ENCODE peak calls at places on chromosome 3, in nine cellular contexts. One of them, this sample, is unnamed. For H3K36me3 and H3K27me3, the result is how much of the 10 kb centered on the place peaks cover.

GRCh38 chr3:141050913-141051632 is at the start of gene SPSB4:
- DNase-seq in CD8-positive, alpha-beta T cell: no peak
- DNase-seq in fibroblast of lung: peak
- DNase-seq in aorta: peak
- DNase-seq in MM.1S: no peak
- DNase-seq in GM23248: peak
- DNase-seq in suprapubic skin: no peak
- DNase-seq in left lung: peak
- DNase-seq in colonic mucosa: no peak
- DNase-seq in this sample: no peak

GRCh38 chr3:41630708-41631107 is 331.2 kb downstream of the ULK4 start:
- DNase-seq in left lung: no peak
- DNase-seq in CD8-positive, alpha-beta T cell: no peak
- DNase-seq in MM.1S: no peak
- DNase-seq in aorta: no peak
- DNase-seq in suprapubic skin: no peak
- DNase-seq in colonic mucosa: no peak
- DNase-seq in fibroblast of lung: no peak
- DNase-seq in GM23248: no peak
- DNase-seq in this sample: no peak

GRCh38 chr3:196514350-196514716 is 813 bp downstream of the SMCO1 start:
- DNase-seq in CD8-positive, alpha-beta T cell: no peak
- DNase-seq in fibroblast of lung: no peak
- DNase-seq in left lung: no peak
- DNase-seq in MM.1S: no peak
- DNase-seq in GM23248: no peak
- DNase-seq in colonic mucosa: no peak
- DNase-seq in suprapubic skin: no peak
- DNase-seq in aorta: no peak
- DNase-seq in this sample: no peak

GRCh38 chr3:21169858-21170257 is 581.2 kb downstream of the ZNF385D start:
- DNase-seq in aorta: no peak
- DNase-seq in CD8-positive, alpha-beta T cell: no peak
- DNase-seq in colonic mucosa: no peak
- DNase-seq in MM.1S: no peak
- DNase-seq in left lung: no peak
- DNase-seq in fibroblast of lung: no peak
- DNase-seq in GM23248: no peak
- DNase-seq in suprapubic skin: no peak
- DNase-seq in this sample: no peak

GRCh38 chr3:59885103-59885502 is 835.3 kb upstream of the CFAP20DC start:
- DNase-seq in left lung: no peak
- DNase-seq in fibroblast of lung: no peak
- DNase-seq in MM.1S: no peak
- DNase-seq in GM23248: no peak
- DNase-seq in aorta: no peak
- DNase-seq in suprapubic skin: no peak
- DNase-seq in CD8-positive, alpha-beta T cell: no peak
- DNase-seq in colonic mucosa: no peak
- DNase-seq in this sample: no peak

GRCh38 chr3:99941211-99941610 is 123.5 kb downstream of the CMSS1 start:
- DNase-seq in colonic mucosa: no peak
- DNase-seq in suprapubic skin: no peak
- DNase-seq in left lung: no peak
- DNase-seq in MM.1S: no peak
- DNase-seq in GM23248: no peak
- DNase-seq in CD8-positive, alpha-beta T cell: no peak
- DNase-seq in fibroblast of lung: no peak
- DNase-seq in aorta: no peak
- DNase-seq in this sample: no peak

GRCh38 chr3:175655366-175655765 is 796.2 kb downstream of the NAALADL2 start:
- DNase-seq in colonic mucosa: no peak
- DNase-seq in fibroblast of lung: no peak
- DNase-seq in CD8-positive, alpha-beta T cell: no peak
- DNase-seq in left lung: no peak
- DNase-seq in suprapubic skin: no peak
- DNase-seq in MM.1S: no peak
- DNase-seq in aorta: no peak
- DNase-seq in GM23248: peak
- DNase-seq in this sample: no peak

GRCh38 chr3:97658670-97659285 is 105.8 kb upstream of the ARL6 start:
- DNase-seq in MM.1S: peak
- DNase-seq in left lung: no peak
- DNase-seq in fibroblast of lung: peak
- DNase-seq in GM23248: peak
- DNase-seq in colonic mucosa: no peak
- DNase-seq in CD8-positive, alpha-beta T cell: no peak
- DNase-seq in suprapubic skin: no peak
- DNase-seq in aorta: no peak
- DNase-seq in this sample: no peak

GRCh38 chr3:181329024-181329423 is 339.5 kb upstream of the DNAJC19 start:
- DNase-seq in fibroblast of lung: no peak
- DNase-seq in colonic mucosa: no peak
- DNase-seq in left lung: no peak
- DNase-seq in aorta: no peak
- DNase-seq in CD8-positive, alpha-beta T cell: no peak
- DNase-seq in MM.1S: no peak
- DNase-seq in GM23248: no peak
- DNase-seq in suprapubic skin: no peak
- DNase-seq in this sample: no peak

GRCh38 chr3:79467721-79468120 is 300.1 kb downstream of the ROBO1 start:
- DNase-seq in colonic mucosa: no peak
- DNase-seq in aorta: no peak
- DNase-seq in MM.1S: no peak
- DNase-seq in fibroblast of lung: no peak
- DNase-seq in GM23248: peak
- DNase-seq in suprapubic skin: no peak
- DNase-seq in CD8-positive, alpha-beta T cell: no peak
- DNase-seq in left lung: no peak
- DNase-seq in this sample: no peak

GRCh38 chr3:192155194-192155593 is 572.1 kb downstream of the FGF12 start:
- DNase-seq in left lung: no peak
- DNase-seq in GM23248: no peak
- DNase-seq in MM.1S: no peak
- DNase-seq in colonic mucosa: no peak
- DNase-seq in aorta: no peak
- DNase-seq in CD8-positive, alpha-beta T cell: no peak
- DNase-seq in suprapubic skin: no peak
- DNase-seq in fibroblast of lung: no peak
- DNase-seq in this sample: no peak

GRCh38 chr3:195921334-195921771 is 13.0 kb upstream of the TNK2 start:
- DNase-seq in CD8-positive, alpha-beta T cell: no peak
- DNase-seq in suprapubic skin: no peak
- DNase-seq in aorta: peak
- DNase-seq in GM23248: peak
- DNase-seq in MM.1S: no peak
- DNase-seq in fibroblast of lung: no peak
- DNase-seq in colonic mucosa: no peak
- DNase-seq in left lung: no peak
- DNase-seq in this sample: no peak

GRCh38 chr3:87410110-87410509 is 133.7 kb upstream of the POU1F1 start:
- DNase-seq in CD8-positive, alpha-beta T cell: no peak
- DNase-seq in GM23248: peak
- DNase-seq in MM.1S: no peak
- DNase-seq in colonic mucosa: no peak
- DNase-seq in aorta: no peak
- DNase-seq in fibroblast of lung: no peak
- DNase-seq in left lung: no peak
- DNase-seq in suprapubic skin: no peak
- DNase-seq in this sample: no peak

GRCh38 chr3:83890763-83891135 is 1068.0 kb upstream of the CADM2 start:
- DNase-seq in fibroblast of lung: peak
- DNase-seq in suprapubic skin: no peak
- DNase-seq in colonic mucosa: no peak
- DNase-seq in GM23248: no peak
- DNase-seq in MM.1S: no peak
- DNase-seq in left lung: no peak
- DNase-seq in aorta: no peak
- DNase-seq in CD8-positive, alpha-beta T cell: no peak
- DNase-seq in this sample: no peak

GRCh38 chr3:42117175-42118008 is 26.2 kb downstream of the TRAK1 start:
- DNase-seq in colonic mucosa: no peak
- DNase-seq in left lung: no peak
- DNase-seq in CD8-positive, alpha-beta T cell: peak
- DNase-seq in suprapubic skin: no peak
- DNase-seq in fibroblast of lung: peak
- DNase-seq in aorta: peak
- DNase-seq in GM23248: peak
- DNase-seq in MM.1S: no peak
- DNase-seq in this sample: peak

GRCh38 chr3:43583481-43583880 is 38.3 kb downstream of the ANO10 start:
- DNase-seq in left lung: no peak
- DNase-seq in colonic mucosa: no peak
- DNase-seq in fibroblast of lung: no peak
- DNase-seq in GM23248: no peak
- DNase-seq in CD8-positive, alpha-beta T cell: no peak
- DNase-seq in suprapubic skin: no peak
- DNase-seq in MM.1S: no peak
- DNase-seq in aorta: no peak
- DNase-seq in this sample: no peak

GRCh38 chr3:113124256-113124830 is 87.0 kb upstream of the BOC start:
- DNase-seq in CD8-positive, alpha-beta T cell: no peak
- DNase-seq in colonic mucosa: no peak
- DNase-seq in fibroblast of lung: no peak
- DNase-seq in GM23248: no peak
- DNase-seq in left lung: no peak
- DNase-seq in suprapubic skin: no peak
- DNase-seq in MM.1S: no peak
- DNase-seq in aorta: no peak
- DNase-seq in this sample: no peak

GRCh38 chr3:188469228-188469885 is 315.4 kb downstream of the LPP start:
- DNase-seq in fibroblast of lung: peak
- DNase-seq in colonic mucosa: no peak
- DNase-seq in aorta: no peak
- DNase-seq in suprapubic skin: peak
- DNase-seq in GM23248: no peak
- DNase-seq in left lung: no peak
- DNase-seq in CD8-positive, alpha-beta T cell: no peak
- DNase-seq in MM.1S: no peak
- DNase-seq in this sample: no peak

GRCh38 chr3:177529716-177530335 is 332.5 kb upstream of the TBL1XR1 start:
- DNase-seq in MM.1S: no peak
- DNase-seq in suprapubic skin: no peak
- DNase-seq in fibroblast of lung: peak
- DNase-seq in aorta: no peak
- DNase-seq in left lung: no peak
- DNase-seq in GM23248: peak
- DNase-seq in colonic mucosa: no peak
- DNase-seq in CD8-positive, alpha-beta T cell: no peak
- DNase-seq in this sample: no peak

GRCh38 chr3:48301814-48302194 is 31.7 kb downstream of the SPINK8 start:
- DNase-seq in colonic mucosa: peak
- DNase-seq in suprapubic skin: peak
- DNase-seq in GM23248: peak
- DNase-seq in MM.1S: peak
- DNase-seq in aorta: no peak
- DNase-seq in fibroblast of lung: peak
- DNase-seq in left lung: no peak
- DNase-seq in CD8-positive, alpha-beta T cell: no peak
- DNase-seq in this sample: no peak

DNA sequence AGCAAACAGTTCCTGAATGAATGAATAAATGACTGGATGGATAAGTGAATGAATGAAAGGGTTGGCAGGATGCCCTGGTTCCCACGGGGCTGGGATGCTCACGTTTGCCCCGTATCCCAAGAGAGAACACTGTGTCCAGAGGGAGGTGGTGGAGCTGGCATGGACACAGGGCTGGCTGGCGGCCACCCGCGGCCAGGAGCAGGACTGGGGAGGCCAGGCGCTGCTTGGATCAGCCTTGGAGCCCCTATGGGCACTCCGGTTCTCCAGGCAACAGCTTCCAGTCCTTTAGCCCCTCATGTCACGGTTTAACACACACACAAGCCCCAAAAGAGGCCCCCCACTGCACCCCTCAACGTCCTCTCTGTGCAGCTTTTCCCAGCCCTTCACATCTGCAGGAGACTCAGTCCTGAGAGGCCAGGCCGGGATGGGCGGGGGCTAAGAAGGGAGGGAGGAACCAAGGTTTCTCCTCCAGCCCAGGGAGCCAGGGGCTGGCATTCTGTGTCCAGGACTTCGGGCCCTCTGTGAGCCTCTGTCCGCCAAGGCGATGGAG is 86.0 kb upstream of the ALDH1L1 start:
- DNase-seq in left lung: peak
- DNase-seq in GM23248: peak
- DNase-seq in aorta: peak
- DNase-seq in MM.1S: no peak
- DNase-seq in colonic mucosa: no peak
- DNase-seq in fibroblast of lung: peak
- DNase-seq in suprapubic skin: no peak
- DNase-seq in CD8-positive, alpha-beta T cell: no peak
- DNase-seq in this sample: no peak
- H3K4me3 ChIP-seq in left lung: no peak
- H3K4me3 ChIP-seq in GM23248: no peak
- H3K4me3 ChIP-seq in aorta: no peak
- H3K4me3 ChIP-seq in MM.1S: no peak
- H3K4me3 ChIP-seq in colonic mucosa: no peak
- H3K4me3 ChIP-seq in fibroblast of lung: no peak
- H3K4me3 ChIP-seq in suprapubic skin: no peak
- H3K4me3 ChIP-seq in CD8-positive, alpha-beta T cell: no peak
- H3K4me3 ChIP-seq in this sample: no peak

GRCh38 chr3:52137311-52137710 is 16.9 kb downstream of the POC1A start:
- DNase-seq in left lung: no peak
- DNase-seq in fibroblast of lung: no peak
- DNase-seq in aorta: no peak
- DNase-seq in MM.1S: no peak
- DNase-seq in suprapubic skin: no peak
- DNase-seq in CD8-positive, alpha-beta T cell: no peak
- DNase-seq in colonic mucosa: no peak
- DNase-seq in GM23248: no peak
- DNase-seq in this sample: no peak
- H3K36me3 ChIP-seq in left lung: under half
- H3K36me3 ChIP-seq in fibroblast of lung: under half
- H3K36me3 ChIP-seq in aorta: under half
- H3K36me3 ChIP-seq in MM.1S: under half
- H3K36me3 ChIP-seq in suprapubic skin: under half
- H3K36me3 ChIP-seq in CD8-positive, alpha-beta T cell: under half
- H3K36me3 ChIP-seq in colonic mucosa: under half
- H3K36me3 ChIP-seq in GM23248: under half
- H3K36me3 ChIP-seq in this sample: under half

DNA sequence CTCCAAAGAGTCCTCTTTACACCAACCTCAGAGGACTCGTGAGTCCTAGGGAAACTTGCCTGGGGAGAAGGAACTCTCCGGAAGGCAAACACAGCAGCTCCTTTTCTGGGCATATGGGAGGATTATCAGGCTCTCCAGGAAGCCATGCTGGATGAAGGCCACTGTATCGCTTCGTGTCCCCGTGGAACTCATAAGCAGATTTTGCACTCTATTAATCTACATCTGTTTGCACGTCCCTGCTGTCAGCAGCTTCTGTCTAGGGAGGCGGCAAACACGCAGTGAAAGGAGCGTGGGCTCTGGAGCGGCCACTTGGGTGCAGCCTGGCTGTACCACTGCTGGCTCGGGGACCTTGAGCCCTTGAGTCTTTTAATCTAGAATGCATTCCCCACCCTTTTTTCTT is 102.2 kb downstream of the ADCY5 start:
- DNase-seq in colonic mucosa: no peak
- DNase-seq in fibroblast of lung: peak
- DNase-seq in suprapubic skin: peak
- DNase-seq in MM.1S: no peak
- DNase-seq in left lung: no peak
- DNase-seq in aorta: peak
- DNase-seq in CD8-positive, alpha-beta T cell: no peak
- DNase-seq in GM23248: peak
- DNase-seq in this sample: no peak
- H3K27me3 ChIP-seq in colonic mucosa: under half
- H3K27me3 ChIP-seq in fibroblast of lung: under half
- H3K27me3 ChIP-seq in suprapubic skin: under half
- H3K27me3 ChIP-seq in MM.1S: under half
- H3K27me3 ChIP-seq in left lung: under half
- H3K27me3 ChIP-seq in aorta: under half
- H3K27me3 ChIP-seq in CD8-positive, alpha-beta T cell: under half
- H3K27me3 ChIP-seq in GM23248: under half
- H3K27me3 ChIP-seq in this sample: under half

GRCh38 chr3:148796799-148797198 is 30.8 kb upstream of the CPB1 start:
- DNase-seq in MM.1S: no peak
- DNase-seq in suprapubic skin: no peak
- DNase-seq in fibroblast of lung: no peak
- DNase-seq in CD8-positive, alpha-beta T cell: no peak
- DNase-seq in left lung: no peak
- DNase-seq in aorta: no peak
- DNase-seq in colonic mucosa: no peak
- DNase-seq in GM23248: no peak
- DNase-seq in this sample: no peak
- H3K4me3 ChIP-seq in MM.1S: no peak
- H3K4me3 ChIP-seq in suprapubic skin: no peak
- H3K4me3 ChIP-seq in fibroblast of lung: no peak
- H3K4me3 ChIP-seq in CD8-positive, alpha-beta T cell: no peak
- H3K4me3 ChIP-seq in left lung: no peak
- H3K4me3 ChIP-seq in aorta: no peak
- H3K4me3 ChIP-seq in colonic mucosa: no peak
- H3K4me3 ChIP-seq in GM23248: no peak
- H3K4me3 ChIP-seq in this sample: no peak

This sample was measured in naive thymus-derived CD4-positive, alpha-beta T cell.